ENCODE peak calls at places on chromosome 4, in five cellular contexts. M is IMR-90; P is CD8-positive, alpha-beta memory T cell; Q is ascending aorta; I is osteoblast. T is an unnamed sample.

GRCh38 chr4:99594818-99595217 is 20.2 kb downstream of the MTTP start:
- DNase-seq in M (no peak), P (no peak), Q (no peak), I (no peak), T (no peak)

GRCh38 chr4:92305878-92306520 is 2.2 kb downstream of the GRID2 start:
- DNase-seq in P (no peak), M (no peak), Q (no peak), I (no peak), T (no peak)

GRCh38 chr4:174544496-174544895 is 22.2 kb upstream of the HPGD start:
- DNase-seq in I (no peak), M (no peak), P (no peak), Q (no peak), T (no peak)

GRCh38 chr4:4792516-4792915 is 66.9 kb upstream of the MSX1 start:
- DNase-seq in I (no peak), P (no peak), Q (no peak), M (peak), T (no peak)

GRCh38 chr4:134702374-134702773 is 500.8 kb upstream of the PABPC4L start:
- DNase-seq in P (no peak), M (no peak), Q (no peak), I (no peak), T (no peak)

GRCh38 chr4:95929448-95930064 is 89.7 kb downstream of the PDHA2 start:
- DNase-seq in Q (no peak), P (no peak), I (no peak), M (no peak), T (no peak)

GRCh38 chr4:26069218-26069617 is 155.2 kb downstream of the SMIM20 start:
- DNase-seq in M (peak), I (no peak), Q (no peak), P (no peak), T (no peak)

GRCh38 chr4:55001538-55001937 is 123.9 kb downstream of the KDR start:
- DNase-seq in Q (no peak), P (no peak), M (no peak), I (no peak), T (peak)

GRCh38 chr4:42617030-42617429 is 39.9 kb downstream of the ATP8A1 start:
- DNase-seq in P (no peak), I (no peak), Q (no peak), M (no peak), T (no peak)

GRCh38 chr4:15913631-15913970 is 24.9 kb downstream of the FGFBP1 start:
- DNase-seq in M (peak), P (no peak), I (peak), Q (no peak), T (peak)

GRCh38 chr4:1801286-1801958 is 8.3 kb downstream of the FGFR3 start:
- DNase-seq in M (no peak), I (no peak), Q (no peak), P (no peak), T (no peak)
- H3K4me3 ChIP-seq in M (no peak), I (no peak), Q (no peak), P (no peak), T (no peak)

DNA sequence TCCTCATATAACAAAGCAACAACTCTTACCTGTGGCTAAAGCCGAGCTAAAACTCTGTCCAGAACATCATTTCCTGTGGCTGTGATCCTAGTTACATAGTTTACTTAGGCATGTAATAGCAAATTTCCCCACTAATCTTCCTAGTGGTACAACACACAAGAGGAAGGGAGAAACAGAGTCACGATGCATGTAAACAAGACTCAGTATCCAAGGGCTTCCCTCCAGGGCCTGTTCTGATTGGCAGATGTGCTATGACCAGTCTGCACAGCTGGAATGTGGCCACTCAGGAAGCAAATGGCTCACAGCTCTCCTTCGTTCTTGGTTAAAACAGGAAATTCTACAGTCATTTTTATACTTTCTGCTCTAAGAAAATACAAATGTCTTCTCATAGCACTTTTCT is 49.2 kb upstream of the PRSS48 start:
- DNase-seq in M (peak), Q (peak), I (peak), P (no peak), T (peak)
- H3K27ac ChIP-seq in M (peak), Q (peak), I (peak), P (no peak), T (peak)

GRCh38 chr4:154328030-154328429 is 163.6 kb downstream of the DCHS2 start:
- DNase-seq in P (no peak), M (no peak), I (no peak), Q (no peak), T (no peak)

GRCh38 chr4:154329939-154330338 is 161.7 kb downstream of the DCHS2 start:
- DNase-seq in P (no peak), Q (no peak), M (peak), I (no peak), T (no peak)

GRCh38 chr4:154329268-154329858 is 162.2 kb downstream of the DCHS2 start:
- DNase-seq in Q (no peak), M (peak), P (no peak), I (peak), T (no peak)

GRCh38 chr4:154335588-154335987 is 156.0 kb downstream of the DCHS2 start:
- DNase-seq in M (no peak), Q (no peak), I (no peak), P (no peak), T (no peak)

DNA sequence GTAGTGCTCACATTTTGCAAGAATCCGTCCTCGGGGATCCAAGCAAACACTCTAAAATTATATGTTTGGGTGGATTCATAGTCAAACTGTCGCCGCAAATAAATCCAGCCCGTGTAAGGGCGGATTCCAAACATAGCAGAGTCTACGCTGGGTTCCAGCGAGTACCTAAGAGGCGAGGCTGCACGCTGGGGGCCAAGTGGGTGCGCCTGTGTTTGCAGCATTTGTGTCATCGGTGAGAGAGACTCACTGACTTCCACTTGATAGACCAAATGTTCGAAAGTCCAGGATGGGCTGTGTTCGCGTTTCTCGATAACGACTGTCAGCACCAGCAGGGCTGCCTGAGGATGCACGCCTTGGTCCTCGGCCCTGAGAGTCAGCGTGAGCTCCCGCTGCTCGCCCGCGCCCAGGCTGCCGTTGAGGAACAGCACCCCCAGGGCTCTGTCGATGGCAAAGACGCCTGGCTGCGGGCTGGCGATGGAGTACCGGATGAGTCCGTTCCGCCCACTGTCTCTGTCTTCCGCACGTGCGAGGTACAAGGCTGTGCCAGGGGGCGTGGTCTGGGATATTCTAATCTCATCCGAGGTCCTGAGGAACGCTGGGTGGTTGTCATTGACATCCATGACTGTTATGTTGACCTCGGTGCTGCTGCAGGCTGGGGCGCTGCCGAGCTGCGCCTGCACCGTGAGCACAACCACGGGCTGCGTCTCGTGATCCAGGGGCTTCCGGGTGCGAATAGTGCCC is 158.7 kb downstream of the DCHS2 start:
- DNase-seq in Q (no peak), I (no peak), P (peak), M (peak), T (peak)
- H3K4me3 ChIP-seq in Q (peak), I (peak), P (peak), M (peak), T (peak)

GRCh38 chr4:138851626-138852443 is 163.7 kb upstream of the NOCT start:
- DNase-seq in Q (no peak), M (peak), P (no peak), I (no peak), T (no peak)
- H3K27ac ChIP-seq in Q (no peak), M (no peak), P (no peak), I (no peak), T (no peak)

GRCh38 chr4:125085-125820 is 952 bp downstream of the ZNF718 start:
- DNase-seq in I (peak), Q (no peak), M (peak), P (peak), T (peak)
- H3K4me3 ChIP-seq in I (peak), Q (peak), M (peak), P (peak), T (peak)